ENCODE peak calls at places on chromosomes 4 and X, in four cellular contexts. G is CD8-positive, alpha-beta T cell; V is right lobe of liver; W is naive thymus-derived CD4-positive, alpha-beta T cell. P is an unnamed sample. For H3K27me3 and H3K36me3, the result is how much of the 10 kb centered on the place peaks cover.

GRCh38 chrX:42988700-42989099 is 210.7 kb upstream of the PPP1R2C start:
- DNase-seq in V (no peak), G (no peak), W (no peak), P (no peak)

GRCh38 chr4:123397276-123398150 is 918 bp downstream of the SPRY1 start:
- DNase-seq in W (peak), V (peak), G (peak), P (peak)

GRCh38 chr4:177051473-177052060 is 258.1 kb upstream of the NEIL3 start:
- DNase-seq in G (no peak), V (no peak), W (no peak), P (no peak)

GRCh38 chrX:46979340-46979739 is 67.1 kb downstream of the JADE3 start:
- DNase-seq in G (no peak), V (no peak), W (no peak), P (no peak)

GRCh38 chr4:37827030-37827705 is 682 bp downstream of the PGM2 start:
- DNase-seq in V (no peak), W (no peak), G (peak), P (no peak)

GRCh38 chr4:160318567-160319220 is 1215.8 kb downstream of the RAPGEF2 start:
- DNase-seq in G (no peak), V (no peak), W (no peak), P (no peak)

GRCh38 chrX:34849371-34849770 is 93.2 kb upstream of the FAM47B start:
- DNase-seq in W (no peak), V (no peak), G (no peak), P (no peak)

GRCh38 chr4:11470709-11471441 is 42.2 kb upstream of the HS3ST1 start:
- DNase-seq in G (no peak), W (no peak), V (no peak), P (peak)

GRCh38 chr4:154082760-154083530 is 294.1 kb upstream of the SFRP2 start:
- DNase-seq in G (no peak), W (no peak), V (no peak), P (no peak)

GRCh38 chr4:5341151-5341925 is 290.1 kb downstream of the STK32B start:
- DNase-seq in W (no peak), V (no peak), G (no peak), P (no peak)

GRCh38 chr4:176193898-176194297 is 1.5 kb downstream of the SPATA4 start:
- DNase-seq in G (no peak), W (no peak), V (no peak), P (no peak)

GRCh38 chrX:132807411-132808030 is 150.9 kb downstream of the HS6ST2 start:
- DNase-seq in G (no peak), W (no peak), V (no peak), P (no peak)

GRCh38 chr4:6892190-6892908 is 17.3 kb upstream of the TBC1D14 start:
- DNase-seq in V (peak), W (no peak), G (peak), P (peak)

GRCh38 chr4:84492290-84492689 is 6.8 kb downstream of the NKX6-1 start:
- DNase-seq in G (no peak), V (no peak), W (no peak), P (no peak)

GRCh38 chr4:101950258-101950979 is 159.9 kb downstream of the BANK1 start:
- DNase-seq in G (no peak), V (no peak), W (no peak), P (no peak)

GRCh38 chrX:40146471-40147398 is 49.0 kb upstream of the BCOR start:
- DNase-seq in V (no peak), W (peak), G (peak), P (peak)
- H3K27me3 ChIP-seq in V (under half), W (under half), G (under half), P (under half)

GRCh38 chr4:138935-139334 is 14.6 kb downstream of the ZNF718 start:
- DNase-seq in V (no peak), G (no peak), W (no peak), P (no peak)

GRCh38 chr4:139691-140090 is 15.4 kb downstream of the ZNF718 start:
- DNase-seq in G (no peak), W (no peak), V (no peak), P (no peak)
- H3K36me3 ChIP-seq in G (under half), W (under half), V (under half), P (under half)

GRCh38 chrX:143581260-143581659 is 54.6 kb downstream of the SLITRK4 start:
- DNase-seq in W (no peak), V (no peak), G (no peak), P (no peak)
- H3K27me3 ChIP-seq in W (under half), V (under half), G (under half), P (under half)

GRCh38 chr4:31667701-31668100 is 947.5 kb downstream of the PCDH7 start:
- DNase-seq in V (no peak), G (no peak), W (no peak), P (no peak)

GRCh38 chr4:31657859-31658258 is 937.7 kb downstream of the PCDH7 start:
- DNase-seq in W (no peak), V (no peak), G (no peak), P (no peak)

GRCh38 chr4:31660916-31661315 is 940.7 kb downstream of the PCDH7 start:
- DNase-seq in W (no peak), V (no peak), G (no peak), P (no peak)

GRCh38 chr4:31662951-31663350 is 942.8 kb downstream of the PCDH7 start:
- DNase-seq in G (no peak), W (no peak), V (no peak), P (no peak)
- H3K36me3 ChIP-seq in G (under half), W (under half), V (under half), P (under half)

GRCh38 chrX:110331444-110332025 is 13.7 kb upstream of the AMMECR1 start:
- DNase-seq in V (no peak), W (no peak), G (no peak), P (no peak)
- H3K27me3 ChIP-seq in V (under half), W (under half), G (under half), P (under half)

GRCh38 chr4:3419836-3420605 is 21.7 kb upstream of the HGFAC start:
- DNase-seq in G (no peak), W (no peak), V (no peak), P (peak)

GRCh38 chr4:3422241-3422801 is 19.4 kb upstream of the HGFAC start:
- DNase-seq in W (no peak), G (no peak), V (peak), P (no peak)

GRCh38 chr4:3421470-3421869 is 20.3 kb upstream of the HGFAC start:
- DNase-seq in G (no peak), W (no peak), V (peak), P (no peak)

GRCh38 chr4:3420956-3421355 is 20.8 kb upstream of the HGFAC start:
- DNase-seq in W (no peak), V (no peak), G (no peak), P (no peak)

GRCh38 chr4:3420606-3420955 is 21.2 kb upstream of the HGFAC start:
- DNase-seq in W (no peak), G (no peak), V (no peak), P (peak)
- H3K36me3 ChIP-seq in W (under half), G (under half), V (under half), P (under half)

DNA sequence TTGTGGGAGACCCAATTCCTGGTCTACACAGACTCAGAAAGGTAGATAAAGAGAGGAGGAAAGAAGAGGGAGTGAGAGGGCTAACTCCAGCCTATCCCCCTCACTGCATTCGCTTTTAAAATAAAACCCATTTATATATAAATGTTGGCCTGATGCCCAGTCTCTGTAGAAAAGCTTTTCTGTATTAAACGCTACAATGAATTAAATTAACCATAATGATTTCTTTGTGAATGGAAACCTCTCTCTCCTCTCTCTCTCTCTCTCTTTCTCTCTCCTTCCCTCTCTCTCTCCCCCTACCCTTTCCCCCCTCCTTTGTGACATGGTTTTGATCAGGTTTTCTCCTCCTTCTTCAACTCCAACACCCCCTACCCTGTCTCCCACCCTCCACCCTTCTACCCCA is 34.8 kb downstream of the PJA1 start:
- DNase-seq in V (no peak), W (no peak), G (no peak), P (no peak)
- H3K27me3 ChIP-seq in V (under half), W (under half), G (under half), P (under half)

GRCh38 chrX:111728096-111728495 is 47.1 kb downstream of the ALG13 start:
- DNase-seq in W (no peak), G (no peak), V (no peak), P (no peak)
- H3K36me3 ChIP-seq in W (under half), G (under half), V (under half), P (under half)

GRCh38 chr4:3476936-3477749 is 14.0 kb downstream of the DOK7 start:
- DNase-seq in V (peak), W (no peak), G (no peak), P (no peak)

GRCh38 chr4:3478446-3479357 is 15.6 kb downstream of the DOK7 start:
- DNase-seq in W (no peak), V (no peak), G (no peak), P (no peak)

GRCh38 chr4:3479358-3480101 is 16.4 kb downstream of the DOK7 start:
- DNase-seq in W (no peak), V (no peak), G (no peak), P (no peak)

GRCh38 chr4:3476341-3476747 is 13.2 kb downstream of the DOK7 start:
- DNase-seq in G (no peak), W (no peak), V (no peak), P (no peak)

GRCh38 chr4:3477750-3478430 is 14.8 kb downstream of the DOK7 start:
- DNase-seq in V (no peak), G (no peak), W (no peak), P (no peak)
- H3K27me3 ChIP-seq in V (under half), G (under half), W (under half), P (under half)

DNA sequence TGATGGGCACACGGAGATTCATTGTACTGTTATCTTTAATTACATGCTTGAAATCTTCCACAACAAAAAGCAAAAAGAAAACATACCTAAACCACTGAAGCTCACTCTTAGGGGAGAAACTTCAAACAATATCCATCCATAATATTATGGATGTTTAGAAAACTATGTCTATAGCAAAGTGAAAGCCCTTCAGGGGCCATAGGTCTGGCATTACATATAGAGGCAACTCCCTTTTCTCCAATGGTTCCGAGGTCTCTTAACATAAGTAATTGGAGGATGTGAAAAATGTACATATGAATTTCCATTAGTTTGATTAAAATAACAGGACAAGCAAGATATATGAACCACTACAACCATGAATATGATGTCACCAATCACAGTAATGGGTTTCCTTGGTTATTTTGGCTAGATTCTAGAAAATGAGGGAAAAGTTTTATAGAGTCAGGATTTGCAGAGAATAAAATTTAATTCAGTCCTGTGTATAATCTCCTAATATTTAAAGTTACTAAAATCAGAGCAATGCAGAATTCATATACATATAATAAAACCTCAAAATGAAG is 10.8 kb downstream of the UGDH start:
- DNase-seq in G (no peak), V (no peak), W (no peak), P (no peak)
- H3K36me3 ChIP-seq in G (under half), V (under half), W (under half), P (half or more)